ENCODE peak calls at places on chromosome 13, in nine cellular contexts. W is ELF-1; Z is activated CD4-positive, alpha-beta T cell treated with anti-CD3 and anti-CD28 coated beads, Interleukin-2, amount 50 U/mL, for 1 hour; T is HEK293T; H is GM12891; L is dorsolateral prefrontal cortex; D is sciatic nerve; M is progenitor cell of endocrine pancreas; E is B cell. U is an unnamed sample.

GRCh38 chr13:34201050-34201913 is 383.3 kb downstream of the RFC3 start:
- DNase-seq in M (no peak), Z (no peak), W (no peak), L (no peak), E (no peak), H (no peak), D (no peak), T (no peak), U (no peak)

GRCh38 chr13:110618780-110619179 is 3.4 kb downstream of the NAXD start:
- DNase-seq in E (no peak), W (no peak), H (no peak), L (no peak), M (no peak), D (no peak), Z (no peak), T (no peak), U (no peak)

GRCh38 chr13:94435604-94436226 is 43.8 kb downstream of the DCT start:
- DNase-seq in M (no peak), H (no peak), Z (no peak), W (peak), D (no peak), T (peak), E (peak), L (no peak), U (peak)

GRCh38 chr13:98822238-98822606 is 69.8 kb upstream of the SLC15A1 start:
- DNase-seq in D (no peak), H (no peak), W (no peak), Z (no peak), M (no peak), L (no peak), T (no peak), E (no peak), U (no peak)

GRCh38 chr13:21967871-21968270 is 297.0 kb downstream of the FGF9 start:
- DNase-seq in D (no peak), L (no peak), W (no peak), T (no peak), E (no peak), M (no peak), H (no peak), Z (no peak), U (no peak)

GRCh38 chr13:94309576-94309975 is 169.9 kb downstream of the DCT start:
- DNase-seq in E (no peak), H (no peak), L (no peak), M (no peak), W (no peak), D (no peak), Z (no peak), T (no peak), U (no peak)

GRCh38 chr13:94154362-94154761 is 325.1 kb downstream of the DCT start:
- DNase-seq in W (no peak), E (no peak), Z (no peak), M (no peak), D (peak), T (no peak), H (no peak), L (no peak), U (no peak)

GRCh38 chr13:19818223-19818842 is 35.6 kb upstream of the PSPC1 start:
- DNase-seq in T (peak), M (peak), L (no peak), D (no peak), Z (peak), H (no peak), W (peak), E (peak), U (no peak)

GRCh38 chr13:106393776-106394175 is 141.7 kb downstream of the EFNB2 start:
- DNase-seq in T (no peak), E (no peak), M (no peak), H (no peak), L (no peak), Z (no peak), D (no peak), W (no peak), U (no peak)

GRCh38 chr13:75761373-75761772 is 125.2 kb downstream of the LMO7 start:
- DNase-seq in Z (no peak), M (no peak), T (no peak), W (no peak), E (no peak), L (no peak), H (no peak), D (no peak), U (no peak)

GRCh38 chr13:114019367-114019766 is 45.5 kb upstream of the C13orf46 start:
- DNase-seq in W (peak), H (peak), Z (peak), L (no peak), D (no peak), E (no peak), T (peak), M (no peak), U (no peak)

GRCh38 chr13:100957741-100958140 is 283.1 kb upstream of the TMTC4 start:
- DNase-seq in T (no peak), E (no peak), L (no peak), M (no peak), Z (no peak), H (no peak), W (no peak), D (no peak), U (no peak)

GRCh38 chr13:90792335-90792734 is 555.2 kb upstream of the MIR17HG start:
- DNase-seq in D (no peak), Z (no peak), L (no peak), H (no peak), M (no peak), E (no peak), W (no peak), T (no peak), U (no peak)

GRCh38 chr13:29922896-29923295 is 72.5 kb upstream of the UBL3 start:
- DNase-seq in E (no peak), Z (no peak), D (no peak), W (no peak), L (no peak), H (no peak), M (no peak), T (no peak), U (no peak)

GRCh38 chr13:112985803-112986408 is 16.9 kb downstream of the MCF2L start:
- DNase-seq in M (no peak), D (no peak), Z (no peak), E (no peak), W (no peak), H (no peak), T (no peak), L (no peak), U (no peak)

GRCh38 chr13:65926750-65927171 is 1303.4 kb downstream of the PCDH9 start:
- DNase-seq in H (no peak), M (no peak), E (no peak), W (peak), Z (no peak), D (no peak), T (no peak), L (peak), U (no peak)

GRCh38 chr13:39616087-39616694 is 13.2 kb upstream of the LHFPL6 start:
- DNase-seq in Z (peak), D (peak), H (peak), E (peak), T (peak), M (peak), L (peak), W (peak), U (peak)